ENCODE peak calls at places on chromosomes 13 and 19, in seven cellular contexts. W is cardiac muscle cell, F is fibroblast of mammary gland, R is omental fat pad, C is tibial nerve, K is endothelial cell of umbilical vein, B is lower lobe of right lung. A is an unnamed sample.

GRCh38 chr19:58468216-58468839 is 1.4 kb downstream of the ZNF324 start:
- DNase-seq in W (no peak), F (no peak), R (no peak), C (no peak), K (no peak), B (no peak), A (no peak)

GRCh38 chr13:30832845-30833332 is 73.2 kb upstream of the MEDAG start:
- DNase-seq in W (peak; percentile 75), F (no peak), R (peak; percentile 36), C (no peak), K (peak; percentile 75), B (peak; percentile 77), A (no peak)

GRCh38 chr19:38526430-38526829 is 91.3 kb downstream of the MAP4K1 start:
- DNase-seq in W (no peak), F (no peak), R (no peak), C (no peak), K (no peak), B (no peak), A (no peak)

GRCh38 chr13:43569688-43570087 is 217.1 kb downstream of the ENOX1 start:
- DNase-seq in W (no peak), F (no peak), R (no peak), C (no peak), K (no peak), B (no peak), A (no peak)

GRCh38 chr13:45861352-45861751 is 9.8 kb upstream of the SIAH3 start:
- DNase-seq in W (no peak), F (peak; percentile 18), R (no peak), C (no peak), K (peak; percentile 58), B (no peak), A (no peak)

GRCh38 chr13:44876782-44877324 is 112.4 kb downstream of the NUFIP1 start:
- DNase-seq in W (peak; percentile 9), F (peak; percentile 44), R (no peak), C (no peak), K (no peak), B (no peak), A (no peak)

GRCh38 chr19:49363265-49364082 is at the start of gene DKKL1:
- DNase-seq in W (peak; percentile 100), F (peak; percentile 99), R (peak; percentile 100), C (peak; percentile 100), K (peak; percentile 100), B (peak; percentile 99), A (peak; percentile 99)

GRCh38 chr13:31545616-31546015 is 193.7 kb upstream of the RXFP2 start:
- DNase-seq in W (no peak), F (peak; percentile 66), R (no peak), C (no peak), K (peak; percentile 31), B (no peak), A (no peak)

GRCh38 chr13:45468676-45469075 is 3.9 kb downstream of the COG3 start:
- DNase-seq in W (no peak), F (no peak), R (no peak), C (no peak), K (no peak), B (no peak), A (no peak)

GRCh38 chr19:49809155-49809986 is 3.7 kb downstream of the FUZ start:
- DNase-seq in W (peak; percentile 52), F (no peak), R (no peak), C (no peak), K (peak; percentile 18), B (peak; percentile 76), A (no peak)

GRCh38 chr13:108155185-108156106 is 59.9 kb downstream of the LIG4 start:
- DNase-seq in W (peak; percentile 65), F (peak; percentile 44), R (peak; percentile 82), C (peak; percentile 39), K (peak; percentile 60), B (peak; percentile 57), A (no peak)

GRCh38 chr19:4448147-4448985 is 9.2 kb downstream of the UBXN6 start:
- DNase-seq in W (no peak), F (no peak), R (no peak), C (no peak), K (no peak), B (no peak), A (no peak)

GRCh38 chr13:50788551-50788950 is 54.9 kb downstream of the DLEU7 start:
- DNase-seq in W (no peak), F (no peak), R (no peak), C (no peak), K (peak; percentile 44), B (no peak), A (no peak)

GRCh38 chr13:96900992-96901391 is 93.3 kb downstream of the OXGR1 start:
- DNase-seq in W (no peak), F (no peak), R (no peak), C (no peak), K (no peak), B (no peak), A (no peak)

GRCh38 chr19:4557186-4557970 is 2.1 kb downstream of the SEMA6B start:
- DNase-seq in W (no peak), F (no peak), R (no peak), C (no peak), K (no peak), B (no peak), A (peak; percentile 77)

GRCh38 chr13:110280231-110280813 is 26.6 kb downstream of the COL4A1 start:
- DNase-seq in W (no peak), F (no peak), R (no peak), C (no peak), K (no peak), B (no peak), A (no peak)
- TF ChIP-seq CTCF in W (no peak), F (no peak), R (no peak), C (no peak), K (no peak), B (no peak), A (peak; percentile 70)

GRCh38 chr13:106033634-106034033 is 501.8 kb downstream of the EFNB2 start:
- DNase-seq in W (no peak), F (peak; percentile 85), R (no peak), C (no peak), K (peak; percentile 4), B (no peak), A (no peak)
- TF ChIP-seq CTCF in W (peak; percentile 51), F (peak; percentile 49), R (no peak), C (no peak), K (peak; percentile 12), B (no peak), A (peak; percentile 74)

DNA sequence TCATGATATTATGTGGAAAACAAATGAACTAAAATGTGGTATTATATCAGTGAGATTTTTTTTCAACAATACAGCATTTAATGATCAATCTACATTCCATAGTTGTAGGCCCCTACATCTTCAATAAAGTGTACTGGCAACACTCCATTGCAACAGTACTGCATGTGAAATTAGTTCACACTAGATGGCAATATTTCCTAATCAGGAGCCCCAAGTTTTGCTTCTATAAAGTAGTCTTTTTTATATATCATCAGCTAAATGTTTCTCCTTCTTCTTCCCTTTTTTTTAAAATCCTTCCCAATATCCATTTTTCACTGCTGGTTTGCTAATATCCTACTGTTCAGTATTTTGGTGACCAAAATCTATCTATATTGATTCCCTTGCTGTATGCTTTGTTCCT is 528.3 kb upstream of the ATXN8OS start:
- DNase-seq in W (peak; percentile 37), F (no peak), R (no peak), C (no peak), K (no peak), B (no peak), A (no peak)
- TF ChIP-seq CTCF in W (no peak), F (no peak), R (no peak), C (no peak), K (no peak), B (no peak), A (peak; percentile 76)

GRCh38 chr13:81017525-81018152 is 676.7 kb upstream of the SPRY2 start:
- DNase-seq in W (peak; percentile 67), F (peak; percentile 67), R (no peak), C (no peak), K (peak; percentile 57), B (no peak), A (no peak)
- TF ChIP-seq CTCF in W (peak; percentile 51), F (peak; percentile 58), R (no peak), C (peak; percentile 73), K (peak; percentile 19), B (peak; percentile 50), A (peak; percentile 97)